ENCODE peak calls at places on chromosomes 12 and 14, in four cellular contexts. C is AG20443; R is NCI-H1436; Z is Jurkat, Clone E6-1. P is an unnamed sample.

GRCh38 chr14:92426237-92426636 is 87.3 kb upstream of the RIN3 start:
- DNase-seq in C (peak), R (no peak), Z (no peak), P (no peak)

GRCh38 chr12:76508128-76508661 is 51.4 kb downstream of the OSBPL8 start:
- DNase-seq in C (no peak), R (no peak), Z (no peak), P (no peak)

GRCh38 chr12:69161835-69162234 is 77.5 kb upstream of the CPSF6 start:
- DNase-seq in C (no peak), R (peak), Z (peak), P (no peak)

GRCh38 chr12:130847097-130847496 is 8.0 kb upstream of the STX2 start:
- DNase-seq in C (peak), R (no peak), Z (no peak), P (no peak)

GRCh38 chr12:43824207-43824775 is 11.6 kb upstream of the TMEM117 start:
- DNase-seq in C (no peak), R (no peak), Z (no peak), P (no peak)

GRCh38 chr12:7241404-7242005 is 52.0 kb downstream of the PEX5 start:
- DNase-seq in C (peak), R (no peak), Z (no peak), P (no peak)

GRCh38 chr12:93025145-93026103 is 96.3 kb upstream of the EEA1 start:
- DNase-seq in C (peak), R (peak), Z (peak), P (peak)

GRCh38 chr14:93430889-93431670 is at the start of gene UNC79:
- DNase-seq in C (peak), R (peak), Z (no peak), P (peak)

GRCh38 chr14:63467440-63468072 is 75.6 kb downstream of the PPP2R5E start:
- DNase-seq in C (no peak), R (no peak), Z (no peak), P (no peak)

GRCh38 chr12:108568653-108569154 is 6.3 kb downstream of the ISCU start:
- DNase-seq in C (no peak), R (no peak), Z (peak), P (no peak)

GRCh38 chr14:44736326-44736725 is 225.4 kb downstream of the KLHL28 start:
- DNase-seq in C (no peak), R (no peak), Z (no peak), P (no peak)

GRCh38 chr12:124938606-124939427 is 24.4 kb upstream of the UBC start:
- DNase-seq in C (peak), R (no peak), Z (no peak), P (no peak)

GRCh38 chr14:71659165-71659564 is 273.1 kb upstream of the RGS6 start:
- DNase-seq in C (no peak), R (no peak), Z (peak), P (no peak)

GRCh38 chr14:102144914-102145313 is 5.2 kb downstream of the WDR20 start:
- DNase-seq in C (no peak), R (no peak), Z (no peak), P (no peak)

GRCh38 chr14:22589096-22589839 is at the start of gene DAD1:
- DNase-seq in C (peak), R (peak), Z (peak), P (peak)

GRCh38 chr12:108955225-108955835 is 65.5 kb downstream of the SVOP start:
- DNase-seq in C (no peak), R (no peak), Z (no peak), P (no peak)

GRCh38 chr14:99595034-99595433 is 9.0 kb downstream of the CCDC85C start:
- DNase-seq in C (no peak), R (no peak), Z (no peak), P (no peak)

GRCh38 chr14:91912035-91912434 is 35.5 kb downstream of the FBLN5 start:
- DNase-seq in C (no peak), R (no peak), Z (no peak), P (no peak)